ENCODE peak calls at places on chromosomes 1 and 21, in five cellular contexts. One of them, this sample, is unnamed.

GRCh38 chr21:20996421-20997307 is 1.5 kb upstream of the NCAM2 start:
- DNase-seq in astrocyte: peak
- DNase-seq in H9: peak
- DNase-seq in IMR-90: peak
- DNase-seq in PC-3: peak
- DNase-seq in this sample: peak

GRCh38 chr1:225554216-225554812 is 98.6 kb downstream of the ENAH start:
- DNase-seq in PC-3: peak
- DNase-seq in astrocyte: no peak
- DNase-seq in IMR-90: peak
- DNase-seq in H9: no peak
- DNase-seq in this sample: no peak

GRCh38 chr21:45327458-45328197 is 39.9 kb upstream of the POFUT2 start:
- DNase-seq in PC-3: no peak
- DNase-seq in IMR-90: no peak
- DNase-seq in H9: no peak
- DNase-seq in astrocyte: no peak
- DNase-seq in this sample: peak

GRCh38 chr1:235093013-235093618 is 35.5 kb downstream of the TOMM20 start:
- DNase-seq in H9: peak
- DNase-seq in IMR-90: peak
- DNase-seq in PC-3: peak
- DNase-seq in astrocyte: peak
- DNase-seq in this sample: peak

GRCh38 chr1:25657121-25657521 is 40.5 kb downstream of the MAN1C1 start:
- DNase-seq in PC-3: no peak
- DNase-seq in IMR-90: no peak
- DNase-seq in astrocyte: no peak
- DNase-seq in H9: peak
- DNase-seq in this sample: no peak

GRCh38 chr21:26070822-26071425 is 99.6 kb downstream of the APP start:
- DNase-seq in PC-3: peak
- DNase-seq in H9: no peak
- DNase-seq in IMR-90: peak
- DNase-seq in astrocyte: peak
- DNase-seq in this sample: no peak

GRCh38 chr1:38608202-38608864 is 251.2 kb downstream of the RRAGC start:
- DNase-seq in PC-3: no peak
- DNase-seq in IMR-90: peak
- DNase-seq in astrocyte: no peak
- DNase-seq in H9: peak
- DNase-seq in this sample: peak

GRCh38 chr1:192167941-192168685 is 9.9 kb downstream of the RGS18 start:
- DNase-seq in PC-3: no peak
- DNase-seq in H9: no peak
- DNase-seq in astrocyte: peak
- DNase-seq in IMR-90: peak
- DNase-seq in this sample: no peak

GRCh38 chr1:62841587-62842169 is 57.7 kb downstream of the ATG4C start:
- DNase-seq in IMR-90: peak
- DNase-seq in PC-3: peak
- DNase-seq in astrocyte: peak
- DNase-seq in H9: no peak
- DNase-seq in this sample: no peak

GRCh38 chr1:77382361-77382760 is 100.5 kb downstream of the AK5 start:
- DNase-seq in PC-3: no peak
- DNase-seq in H9: no peak
- DNase-seq in astrocyte: peak
- DNase-seq in IMR-90: peak
- DNase-seq in this sample: no peak

GRCh38 chr1:235817101-235817725 is 49.5 kb downstream of the LYST start:
- DNase-seq in PC-3: no peak
- DNase-seq in astrocyte: no peak
- DNase-seq in IMR-90: no peak
- DNase-seq in H9: no peak
- DNase-seq in this sample: no peak

GRCh38 chr1:57072775-57073174 is 107.0 kb upstream of the C8B start:
- DNase-seq in IMR-90: no peak
- DNase-seq in PC-3: peak
- DNase-seq in H9: peak
- DNase-seq in astrocyte: no peak
- DNase-seq in this sample: no peak

GRCh38 chr1:247296599-247297180 is 35.0 kb downstream of the ZNF496 start:
- DNase-seq in H9: no peak
- DNase-seq in PC-3: no peak
- DNase-seq in IMR-90: no peak
- DNase-seq in astrocyte: no peak
- DNase-seq in this sample: no peak

GRCh38 chr1:176033474-176033873 is 173.6 kb downstream of the COP1 start:
- DNase-seq in IMR-90: peak
- DNase-seq in astrocyte: peak
- DNase-seq in H9: no peak
- DNase-seq in PC-3: peak
- DNase-seq in this sample: no peak

GRCh38 chr1:40438391-40439015 is 11.8 kb upstream of the ZFP69B start:
- DNase-seq in astrocyte: no peak
- DNase-seq in PC-3: peak
- DNase-seq in IMR-90: peak
- DNase-seq in H9: no peak
- DNase-seq in this sample: peak

GRCh38 chr1:60280764-60281278 is 207.3 kb upstream of the C1orf87 start:
- DNase-seq in astrocyte: no peak
- DNase-seq in H9: no peak
- DNase-seq in PC-3: no peak
- DNase-seq in IMR-90: no peak
- DNase-seq in this sample: no peak

GRCh38 chr1:29413661-29414060 is 177.3 kb downstream of the PTPRU start:
- DNase-seq in astrocyte: no peak
- DNase-seq in IMR-90: no peak
- DNase-seq in PC-3: no peak
- DNase-seq in H9: no peak
- DNase-seq in this sample: no peak

GRCh38 chr1:218556016-218556415 is 210.9 kb downstream of the TGFB2 start:
- DNase-seq in astrocyte: no peak
- DNase-seq in PC-3: no peak
- DNase-seq in H9: no peak
- DNase-seq in IMR-90: no peak
- DNase-seq in this sample: no peak

GRCh38 chr1:160376525-160377131 is 9.8 kb downstream of the NHLH1 start:
- DNase-seq in PC-3: peak
- DNase-seq in astrocyte: peak
- DNase-seq in IMR-90: peak
- DNase-seq in H9: peak
- DNase-seq in this sample: peak

GRCh38 chr1:56125316-56125715 is 454.0 kb downstream of the PLPP3 start:
- DNase-seq in astrocyte: no peak
- DNase-seq in H9: no peak
- DNase-seq in PC-3: peak
- DNase-seq in IMR-90: no peak
- DNase-seq in this sample: no peak

GRCh38 chr21:37626320-37626719 is 259.7 kb downstream of the DYRK1A start:
- DNase-seq in PC-3: no peak
- DNase-seq in IMR-90: no peak
- DNase-seq in astrocyte: no peak
- DNase-seq in H9: no peak
- DNase-seq in this sample: no peak

GRCh38 chr21:37627074-37627473 is 260.5 kb downstream of the DYRK1A start:
- DNase-seq in IMR-90: no peak
- DNase-seq in PC-3: no peak
- DNase-seq in astrocyte: no peak
- DNase-seq in H9: no peak
- DNase-seq in this sample: no peak

GRCh38 chr21:37622755-37623543 is 256.4 kb downstream of the DYRK1A start:
- DNase-seq in IMR-90: no peak
- DNase-seq in H9: no peak
- DNase-seq in PC-3: no peak
- DNase-seq in astrocyte: no peak
- DNase-seq in this sample: no peak

GRCh38 chr21:37620401-37620800 is 253.8 kb downstream of the DYRK1A start:
- DNase-seq in astrocyte: no peak
- DNase-seq in IMR-90: no peak
- DNase-seq in PC-3: no peak
- DNase-seq in H9: no peak
- DNase-seq in this sample: no peak

DNA sequence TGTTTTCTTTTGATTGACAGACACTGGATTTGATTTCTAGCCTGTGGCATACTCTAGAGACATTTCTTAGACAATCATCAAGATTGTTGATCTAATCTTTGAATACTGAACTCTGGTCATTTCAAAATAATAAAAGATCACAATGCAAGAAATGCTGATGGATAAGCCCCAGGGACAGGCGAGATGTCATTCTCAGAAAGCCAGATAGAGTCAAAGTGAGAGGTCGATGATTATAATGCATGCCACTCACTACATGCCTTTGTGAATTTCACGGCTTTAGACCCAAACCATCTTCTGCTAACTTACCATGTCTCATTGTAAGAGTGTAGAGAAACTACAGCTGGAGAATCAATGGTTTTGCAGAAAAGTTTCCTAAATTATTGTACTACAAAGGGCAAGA is 257.1 kb downstream of the DYRK1A start:
- DNase-seq in astrocyte: no peak
- DNase-seq in H9: no peak
- DNase-seq in IMR-90: no peak
- DNase-seq in PC-3: no peak
- DNase-seq in this sample: no peak
- H2AFZ ChIP-seq in astrocyte: no peak
- H2AFZ ChIP-seq in H9: no peak
- H2AFZ ChIP-seq in IMR-90: no peak
- H2AFZ ChIP-seq in PC-3: no peak
- H2AFZ ChIP-seq in this sample: no peak

DNA sequence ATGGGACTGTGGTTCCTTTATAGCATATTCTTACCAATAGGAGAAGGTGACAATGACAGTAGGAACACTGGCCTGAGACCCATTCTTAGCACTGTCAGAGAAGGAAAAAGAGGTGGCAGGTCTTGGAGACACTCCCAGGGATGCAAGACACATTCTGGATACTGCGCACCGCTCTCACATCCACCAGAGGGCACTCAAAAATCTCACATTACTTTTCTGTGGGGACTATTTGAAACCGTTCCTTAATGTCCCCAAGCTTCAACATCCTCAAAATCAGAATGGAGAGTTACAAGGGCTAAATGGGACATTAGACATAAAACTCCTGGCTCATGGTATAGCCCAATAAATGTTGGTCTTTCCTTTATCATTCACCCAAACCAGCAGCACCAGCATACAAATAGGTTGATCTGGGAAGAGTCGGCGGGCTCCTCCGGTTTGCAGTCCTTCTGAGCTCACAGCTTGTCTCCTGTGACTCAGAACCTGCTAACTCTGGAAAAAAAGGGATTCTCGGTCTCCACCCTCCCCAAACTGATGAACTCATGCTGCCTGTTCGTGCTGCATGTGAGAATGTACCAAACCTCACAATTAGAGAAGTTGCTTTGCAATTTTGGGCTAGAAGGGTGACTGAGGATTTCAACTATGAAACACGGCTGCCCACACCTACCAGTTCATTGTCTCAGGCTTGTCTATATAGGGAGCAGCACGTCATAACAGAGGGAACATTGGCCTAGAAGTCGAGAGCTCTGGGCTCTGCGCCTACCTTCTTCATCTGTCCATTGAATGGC is 40.2 kb downstream of the IL12RB2 start:
- DNase-seq in H9: peak
- DNase-seq in IMR-90: peak
- DNase-seq in astrocyte: peak
- DNase-seq in PC-3: peak
- DNase-seq in this sample: peak
- H3K27ac ChIP-seq in H9: no peak
- H3K27ac ChIP-seq in IMR-90: no peak
- H3K27ac ChIP-seq in astrocyte: peak
- H3K27ac ChIP-seq in PC-3: no peak
- H3K27ac ChIP-seq in this sample: no peak

DNA sequence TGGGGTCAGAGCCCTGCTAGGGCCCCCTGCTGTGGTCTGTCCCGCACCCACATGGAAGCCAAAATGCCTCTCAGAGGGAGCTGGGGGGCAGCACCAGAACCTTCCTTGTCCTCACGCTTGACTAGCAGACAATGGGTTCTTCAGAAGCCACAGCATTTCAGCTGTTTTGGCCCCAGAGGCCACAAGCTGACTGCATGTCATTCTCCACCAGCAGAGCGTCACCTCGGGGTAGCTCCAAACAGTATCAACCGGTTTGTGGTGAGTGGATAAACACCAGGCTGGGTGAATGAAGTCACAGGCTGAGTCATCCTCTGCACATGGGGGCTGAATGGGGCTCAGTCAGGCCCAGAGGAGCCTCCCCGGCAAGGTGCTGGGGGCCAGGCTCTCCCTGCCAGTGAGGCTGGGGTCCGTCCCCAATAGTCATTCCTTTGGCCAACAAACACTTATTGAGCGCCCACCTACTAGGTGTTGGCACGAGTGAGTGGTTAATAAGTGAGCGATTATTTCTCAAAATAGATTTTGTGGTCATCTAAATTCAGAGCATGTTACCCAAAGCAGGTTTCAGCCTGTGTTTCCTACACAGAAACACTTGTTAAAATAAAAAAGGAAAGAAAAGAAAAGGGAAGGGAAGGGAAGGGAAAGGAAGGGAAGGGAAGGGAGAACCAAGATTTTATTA is 9.1 kb downstream of the OLIG1 start:
- DNase-seq in IMR-90: peak
- DNase-seq in H9: no peak
- DNase-seq in astrocyte: peak
- DNase-seq in PC-3: peak
- DNase-seq in this sample: peak
- H2AFZ ChIP-seq in IMR-90: no peak
- H2AFZ ChIP-seq in H9: no peak
- H2AFZ ChIP-seq in astrocyte: no peak
- H2AFZ ChIP-seq in PC-3: peak
- H2AFZ ChIP-seq in this sample: no peak

GRCh38 chr1:27576846-27577245 is 27.1 kb downstream of the AHDC1 start:
- DNase-seq in PC-3: no peak
- DNase-seq in H9: no peak
- DNase-seq in IMR-90: no peak
- DNase-seq in astrocyte: no peak
- DNase-seq in this sample: no peak
- H3K27ac ChIP-seq in PC-3: no peak
- H3K27ac ChIP-seq in H9: no peak
- H3K27ac ChIP-seq in IMR-90: peak
- H3K27ac ChIP-seq in astrocyte: no peak
- H3K27ac ChIP-seq in this sample: no peak

GRCh38 chr1:83932281-83932680 is 66.7 kb downstream of the TTLL7 start:
- DNase-seq in astrocyte: no peak
- DNase-seq in IMR-90: no peak
- DNase-seq in H9: no peak
- DNase-seq in PC-3: no peak
- DNase-seq in this sample: no peak
- H2AFZ ChIP-seq in astrocyte: no peak
- H2AFZ ChIP-seq in IMR-90: no peak
- H2AFZ ChIP-seq in H9: no peak
- H2AFZ ChIP-seq in PC-3: no peak
- H2AFZ ChIP-seq in this sample: no peak